ENCODE peak calls at places on chromosomes 4 and X, in eight cellular contexts. One of them, this sample, is unnamed.

GRCh38 chr4:2180410-2180809 is 61.5 kb downstream of the HAUS3 start:
- DNase-seq in hepatocyte: no peak
- DNase-seq in upper lobe of right lung: no peak
- DNase-seq in heart left ventricle: no peak
- DNase-seq in lower lobe of right lung: no peak
- DNase-seq in cardiac muscle cell: no peak
- DNase-seq in PC-3: no peak
- DNase-seq in HCT116: no peak
- DNase-seq in this sample: no peak

GRCh38 chr4:155407480-155407879 is 30.7 kb upstream of the MAP9 start:
- DNase-seq in heart left ventricle: no peak
- DNase-seq in lower lobe of right lung: no peak
- DNase-seq in upper lobe of right lung: no peak
- DNase-seq in hepatocyte: no peak
- DNase-seq in cardiac muscle cell: no peak
- DNase-seq in PC-3: no peak
- DNase-seq in HCT116: no peak
- DNase-seq in this sample: no peak

GRCh38 chr4:74555231-74555630 is 110.3 kb downstream of the AREG start:
- DNase-seq in upper lobe of right lung: no peak
- DNase-seq in HCT116: no peak
- DNase-seq in lower lobe of right lung: no peak
- DNase-seq in heart left ventricle: no peak
- DNase-seq in hepatocyte: no peak
- DNase-seq in cardiac muscle cell: no peak
- DNase-seq in PC-3: peak
- DNase-seq in this sample: no peak

GRCh38 chr4:170853422-170854021 is 763.8 kb upstream of the AADAT start:
- DNase-seq in PC-3: peak
- DNase-seq in hepatocyte: peak
- DNase-seq in heart left ventricle: peak
- DNase-seq in lower lobe of right lung: peak
- DNase-seq in cardiac muscle cell: peak
- DNase-seq in HCT116: peak
- DNase-seq in upper lobe of right lung: peak
- DNase-seq in this sample: peak

GRCh38 chr4:165053645-165054044 is at the start of gene TRIM75:
- DNase-seq in cardiac muscle cell: no peak
- DNase-seq in hepatocyte: no peak
- DNase-seq in HCT116: no peak
- DNase-seq in lower lobe of right lung: no peak
- DNase-seq in upper lobe of right lung: no peak
- DNase-seq in PC-3: no peak
- DNase-seq in heart left ventricle: no peak
- DNase-seq in this sample: no peak

GRCh38 chr4:35520059-35520458 is 724.3 kb downstream of the ARAP2 start:
- DNase-seq in heart left ventricle: no peak
- DNase-seq in upper lobe of right lung: no peak
- DNase-seq in hepatocyte: peak
- DNase-seq in cardiac muscle cell: no peak
- DNase-seq in HCT116: no peak
- DNase-seq in PC-3: peak
- DNase-seq in lower lobe of right lung: no peak
- DNase-seq in this sample: no peak

GRCh38 chr4:182190306-182190705 is 52.9 kb upstream of the TENM3 start:
- DNase-seq in lower lobe of right lung: no peak
- DNase-seq in PC-3: no peak
- DNase-seq in cardiac muscle cell: peak
- DNase-seq in HCT116: no peak
- DNase-seq in upper lobe of right lung: no peak
- DNase-seq in heart left ventricle: no peak
- DNase-seq in hepatocyte: no peak
- DNase-seq in this sample: no peak

GRCh38 chr4:172393220-172393619 is 580.0 kb downstream of the GALNTL6 start:
- DNase-seq in lower lobe of right lung: no peak
- DNase-seq in hepatocyte: no peak
- DNase-seq in upper lobe of right lung: no peak
- DNase-seq in HCT116: no peak
- DNase-seq in cardiac muscle cell: no peak
- DNase-seq in PC-3: no peak
- DNase-seq in heart left ventricle: no peak
- DNase-seq in this sample: peak

GRCh38 chrX:49915352-49916222 is 6.8 kb upstream of the CLCN5 start:
- DNase-seq in upper lobe of right lung: no peak
- DNase-seq in PC-3: peak
- DNase-seq in heart left ventricle: no peak
- DNase-seq in HCT116: peak
- DNase-seq in lower lobe of right lung: no peak
- DNase-seq in hepatocyte: peak
- DNase-seq in cardiac muscle cell: peak
- DNase-seq in this sample: peak

GRCh38 chr4:80335554-80336358 is at the start of gene CFAP299:
- DNase-seq in heart left ventricle: peak
- DNase-seq in HCT116: peak
- DNase-seq in PC-3: no peak
- DNase-seq in upper lobe of right lung: peak
- DNase-seq in cardiac muscle cell: peak
- DNase-seq in lower lobe of right lung: peak
- DNase-seq in hepatocyte: peak
- DNase-seq in this sample: peak

GRCh38 chr4:185122681-185123345 is 20.3 kb upstream of the SLC25A4 start:
- DNase-seq in upper lobe of right lung: no peak
- DNase-seq in heart left ventricle: no peak
- DNase-seq in hepatocyte: no peak
- DNase-seq in HCT116: no peak
- DNase-seq in cardiac muscle cell: no peak
- DNase-seq in lower lobe of right lung: no peak
- DNase-seq in PC-3: peak
- DNase-seq in this sample: no peak

GRCh38 chrX:74232859-74233258 is 71.1 kb upstream of the ZCCHC13 start:
- DNase-seq in lower lobe of right lung: no peak
- DNase-seq in cardiac muscle cell: no peak
- DNase-seq in hepatocyte: no peak
- DNase-seq in HCT116: no peak
- DNase-seq in PC-3: peak
- DNase-seq in heart left ventricle: no peak
- DNase-seq in upper lobe of right lung: no peak
- DNase-seq in this sample: no peak

GRCh38 chr4:89897867-89898266 is 3.2 kb downstream of the MMRN1 start:
- DNase-seq in heart left ventricle: no peak
- DNase-seq in upper lobe of right lung: no peak
- DNase-seq in HCT116: no peak
- DNase-seq in lower lobe of right lung: no peak
- DNase-seq in cardiac muscle cell: no peak
- DNase-seq in PC-3: no peak
- DNase-seq in hepatocyte: no peak
- DNase-seq in this sample: no peak

GRCh38 chr4:123488916-123489315 is 92.3 kb downstream of the SPRY1 start:
- DNase-seq in lower lobe of right lung: no peak
- DNase-seq in upper lobe of right lung: no peak
- DNase-seq in HCT116: peak
- DNase-seq in cardiac muscle cell: no peak
- DNase-seq in heart left ventricle: no peak
- DNase-seq in hepatocyte: peak
- DNase-seq in PC-3: peak
- DNase-seq in this sample: peak

GRCh38 chr4:183402771-183403170 is 41.7 kb upstream of the CDKN2AIP start:
- DNase-seq in hepatocyte: no peak
- DNase-seq in cardiac muscle cell: no peak
- DNase-seq in HCT116: no peak
- DNase-seq in PC-3: peak
- DNase-seq in heart left ventricle: no peak
- DNase-seq in lower lobe of right lung: no peak
- DNase-seq in upper lobe of right lung: no peak
- DNase-seq in this sample: no peak

GRCh38 chrX:131958724-131959123 is 64.4 kb upstream of the STK26 start:
- DNase-seq in lower lobe of right lung: no peak
- DNase-seq in hepatocyte: no peak
- DNase-seq in upper lobe of right lung: no peak
- DNase-seq in heart left ventricle: no peak
- DNase-seq in cardiac muscle cell: no peak
- DNase-seq in PC-3: no peak
- DNase-seq in HCT116: no peak
- DNase-seq in this sample: no peak

GRCh38 chrX:1685460-1685859 is 70.6 kb downstream of the ASMT start:
- DNase-seq in hepatocyte: no peak
- DNase-seq in cardiac muscle cell: no peak
- DNase-seq in lower lobe of right lung: no peak
- DNase-seq in HCT116: no peak
- DNase-seq in PC-3: no peak
- DNase-seq in upper lobe of right lung: no peak
- DNase-seq in heart left ventricle: no peak
- DNase-seq in this sample: no peak
- H3K27ac ChIP-seq in hepatocyte: no peak
- H3K27ac ChIP-seq in cardiac muscle cell: no peak
- H3K27ac ChIP-seq in lower lobe of right lung: no peak
- H3K27ac ChIP-seq in HCT116: no peak
- H3K27ac ChIP-seq in PC-3: no peak
- H3K27ac ChIP-seq in upper lobe of right lung: no peak
- H3K27ac ChIP-seq in heart left ventricle: no peak
- H3K27ac ChIP-seq in this sample: no peak

GRCh38 chrX:45591650-45592049 is 391.0 kb upstream of the DIPK2B start:
- DNase-seq in HCT116: no peak
- DNase-seq in upper lobe of right lung: no peak
- DNase-seq in PC-3: no peak
- DNase-seq in heart left ventricle: no peak
- DNase-seq in lower lobe of right lung: no peak
- DNase-seq in cardiac muscle cell: no peak
- DNase-seq in hepatocyte: no peak
- DNase-seq in this sample: no peak

GRCh38 chrX:45598841-45599240 is 398.2 kb upstream of the DIPK2B start:
- DNase-seq in upper lobe of right lung: no peak
- DNase-seq in HCT116: no peak
- DNase-seq in PC-3: no peak
- DNase-seq in cardiac muscle cell: no peak
- DNase-seq in heart left ventricle: no peak
- DNase-seq in hepatocyte: no peak
- DNase-seq in lower lobe of right lung: no peak
- DNase-seq in this sample: no peak

GRCh38 chrX:45601052-45601451 is 400.4 kb upstream of the DIPK2B start:
- DNase-seq in hepatocyte: no peak
- DNase-seq in HCT116: no peak
- DNase-seq in heart left ventricle: no peak
- DNase-seq in lower lobe of right lung: no peak
- DNase-seq in cardiac muscle cell: no peak
- DNase-seq in PC-3: no peak
- DNase-seq in upper lobe of right lung: no peak
- DNase-seq in this sample: no peak

GRCh38 chrX:45592067-45592466 is 391.4 kb upstream of the DIPK2B start:
- DNase-seq in HCT116: no peak
- DNase-seq in hepatocyte: no peak
- DNase-seq in heart left ventricle: no peak
- DNase-seq in lower lobe of right lung: no peak
- DNase-seq in PC-3: no peak
- DNase-seq in upper lobe of right lung: no peak
- DNase-seq in cardiac muscle cell: peak
- DNase-seq in this sample: no peak

DNA sequence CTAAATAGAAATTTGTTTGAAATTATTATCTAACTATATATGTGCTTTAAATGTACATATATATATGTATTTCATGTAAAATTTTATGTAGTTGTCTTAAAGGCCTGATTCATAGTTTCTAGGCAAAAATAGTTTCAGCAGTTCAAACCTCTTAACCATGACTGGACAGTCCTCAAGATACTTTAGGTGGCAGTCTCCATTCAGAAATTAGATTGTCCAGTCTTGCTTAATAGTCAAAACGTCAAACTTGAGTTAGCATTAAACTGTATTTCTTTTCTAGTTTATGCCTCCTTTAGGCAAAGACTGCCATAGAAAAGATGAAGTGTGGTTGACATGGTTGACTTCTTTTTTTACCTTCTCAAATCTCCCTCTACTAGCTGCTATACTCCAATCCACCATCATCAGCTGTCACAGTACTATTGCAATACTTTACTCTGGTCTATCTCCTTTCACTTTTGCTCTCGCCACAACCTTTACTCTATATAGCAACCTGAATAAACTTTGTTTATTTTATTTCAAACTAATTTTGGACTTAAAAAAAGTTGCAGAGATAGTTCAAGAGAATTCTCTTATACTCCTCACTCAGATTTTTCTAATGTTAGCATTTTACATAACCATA is 395.6 kb upstream of the DIPK2B start:
- DNase-seq in HCT116: no peak
- DNase-seq in lower lobe of right lung: no peak
- DNase-seq in upper lobe of right lung: no peak
- DNase-seq in PC-3: no peak
- DNase-seq in hepatocyte: no peak
- DNase-seq in cardiac muscle cell: no peak
- DNase-seq in heart left ventricle: no peak
- DNase-seq in this sample: no peak
- TF ChIP-seq CTCF in HCT116: no peak
- TF ChIP-seq CTCF in lower lobe of right lung: no peak
- TF ChIP-seq CTCF in upper lobe of right lung: peak
- TF ChIP-seq CTCF in PC-3: no peak
- TF ChIP-seq CTCF in hepatocyte: no peak
- TF ChIP-seq CTCF in cardiac muscle cell: no peak
- TF ChIP-seq CTCF in heart left ventricle: no peak
- TF ChIP-seq CTCF in this sample: peak

GRCh38 chr4:25535701-25536473 is 119.8 kb upstream of the SLC34A2 start:
- DNase-seq in upper lobe of right lung: no peak
- DNase-seq in HCT116: no peak
- DNase-seq in PC-3: no peak
- DNase-seq in lower lobe of right lung: peak
- DNase-seq in hepatocyte: no peak
- DNase-seq in heart left ventricle: no peak
- DNase-seq in cardiac muscle cell: no peak
- DNase-seq in this sample: no peak
- H3K27ac ChIP-seq in upper lobe of right lung: peak
- H3K27ac ChIP-seq in HCT116: no peak
- H3K27ac ChIP-seq in PC-3: no peak
- H3K27ac ChIP-seq in lower lobe of right lung: no peak
- H3K27ac ChIP-seq in hepatocyte: no peak
- H3K27ac ChIP-seq in heart left ventricle: no peak
- H3K27ac ChIP-seq in cardiac muscle cell: no peak
- H3K27ac ChIP-seq in this sample: no peak

GRCh38 chrX:38220024-38220935 is at the start of gene SRPX:
- DNase-seq in lower lobe of right lung: peak
- DNase-seq in upper lobe of right lung: peak
- DNase-seq in PC-3: peak
- DNase-seq in HCT116: peak
- DNase-seq in cardiac muscle cell: peak
- DNase-seq in heart left ventricle: peak
- DNase-seq in hepatocyte: peak
- DNase-seq in this sample: no peak
- TF ChIP-seq CTCF in lower lobe of right lung: peak
- TF ChIP-seq CTCF in upper lobe of right lung: peak
- TF ChIP-seq CTCF in PC-3: peak
- TF ChIP-seq CTCF in HCT116: no peak
- TF ChIP-seq CTCF in cardiac muscle cell: peak
- TF ChIP-seq CTCF in heart left ventricle: no peak
- TF ChIP-seq CTCF in hepatocyte: peak
- TF ChIP-seq CTCF in this sample: peak